ENCODE peak calls at places on chromosomes 7 and 10, in ten cellular contexts. J is stimulated activated CD4-positive, alpha-beta T cell treated with anti-CD3 and anti-CD28 coated beads, TNF-alpha, amount 100 ng/mL, for 1 hour; P is cardiac fibroblast; I is NCI-H748 treated with DMSO at 0.1 percent for 48 hours; Y is heart right ventricle; K is suprapubic skin; S is stimulated activated CD8-positive, alpha-beta memory T cell treated with anti-CD3 and anti-CD28 coated beads, Interleukin-15, amount 100 ng/mL, for 4 hours; Z is choroid plexus epithelial cell; U is hippocampal formation; X is left ventricle myocardium superior. G is an unnamed sample.

GRCh38 chr7:80869821-80870751 is 48.8 kb downstream of the SEMA3C start:
- DNase-seq in K (no peak), S (no peak), Y (no peak), J (no peak), U (no peak), P (no peak), I (no peak), X (no peak), Z (no peak), G (no peak)

GRCh38 chr10:3554121-3554522 is 230.9 kb downstream of the KLF6 start:
- DNase-seq in K (no peak), J (no peak), U (no peak), I (no peak), Y (no peak), Z (no peak), P (no peak), S (no peak), X (no peak), G (no peak)

GRCh38 chr7:29123611-29124190 is 22.6 kb downstream of the CPVL start:
- DNase-seq in S (no peak), P (no peak), U (no peak), X (no peak), K (no peak), Y (no peak), Z (no peak), J (no peak), I (peak), G (no peak)

GRCh38 chr10:69632516-69633199 is 2.6 kb downstream of the FAM241B start:
- DNase-seq in Y (no peak), J (no peak), Z (no peak), X (no peak), P (no peak), U (no peak), I (no peak), S (no peak), K (peak), G (no peak)

GRCh38 chr7:151901828-151902227 is 24.9 kb upstream of the PRKAG2 start:
- DNase-seq in S (no peak), J (no peak), Z (no peak), K (no peak), Y (no peak), I (no peak), P (no peak), U (no peak), X (no peak), G (no peak)

GRCh38 chr7:5296627-5297226 is 14.0 kb downstream of the SLC29A4 start:
- DNase-seq in X (no peak), Z (peak), J (peak), K (no peak), P (no peak), I (no peak), Y (no peak), S (peak), U (no peak), G (no peak)

GRCh38 chr7:127250312-127251047 is 2.3 kb downstream of the GRM8 start:
- DNase-seq in I (no peak), K (no peak), X (no peak), Y (no peak), S (no peak), J (no peak), Z (peak), P (peak), U (no peak), G (no peak)

GRCh38 chr10:114246679-114247305 is 7.7 kb downstream of the VWA2 start:
- DNase-seq in X (no peak), Z (no peak), K (no peak), P (no peak), S (no peak), U (no peak), Y (no peak), J (no peak), I (no peak), G (no peak)

GRCh38 chr10:89032141-89032814 is 41.7 kb downstream of the FAS start:
- DNase-seq in K (no peak), S (peak), I (no peak), J (no peak), X (peak), Z (peak), U (no peak), Y (no peak), P (peak), G (no peak)

GRCh38 chr10:119301397-119301796 is 94.0 kb downstream of the GRK5 start:
- DNase-seq in X (no peak), Z (no peak), K (no peak), S (peak), Y (no peak), I (no peak), P (no peak), J (no peak), U (no peak), G (no peak)

GRCh38 chr10:121771957-121772356 is 155.9 kb downstream of the ATE1 start:
- DNase-seq in J (no peak), Z (no peak), P (no peak), Y (no peak), I (no peak), K (no peak), U (no peak), S (no peak), X (no peak), G (no peak)

GRCh38 chr10:112519129-112519761 is 72.2 kb downstream of the VTI1A start:
- DNase-seq in U (no peak), K (no peak), P (no peak), J (no peak), Y (no peak), X (no peak), Z (no peak), I (no peak), S (no peak), G (no peak)

GRCh38 chr7:8881916-8882315 is 448.5 kb downstream of the NXPH1 start:
- DNase-seq in U (no peak), I (no peak), S (no peak), Z (peak), Y (no peak), J (no peak), K (no peak), P (no peak), X (no peak), G (no peak)

GRCh38 chr7:128103498-128104108 is 72.4 kb upstream of the LRRC4 start:
- DNase-seq in I (no peak), Y (peak), J (no peak), S (no peak), X (peak), U (peak), Z (peak), P (peak), K (no peak), G (no peak)

GRCh38 chr7:142459557-142459963 is 201.7 kb upstream of the PRSS58 start:
- DNase-seq in K (no peak), I (peak), J (no peak), U (peak), X (no peak), Z (peak), Y (no peak), S (no peak), P (peak), G (no peak)

GRCh38 chr10:122462533-122463465 is 1.4 kb downstream of the HTRA1 start:
- DNase-seq in S (no peak), K (peak), Z (peak), J (no peak), Y (peak), P (peak), I (no peak), X (peak), U (no peak), G (no peak)

GRCh38 chr10:48681749-48682148 is 2.9 kb upstream of the WDFY4 start:
- DNase-seq in Y (no peak), J (no peak), I (no peak), K (no peak), X (no peak), U (no peak), S (no peak), Z (no peak), P (no peak), G (no peak)

GRCh38 chr7:114540291-114540690 is 125.7 kb downstream of the FOXP2 start:
- DNase-seq in Y (no peak), X (no peak), J (no peak), S (no peak), I (no peak), U (no peak), K (no peak), P (no peak), Z (no peak), G (no peak)

GRCh38 chr10:50224330-50224952 is 26.9 kb downstream of the ASAH2 start:
- DNase-seq in S (peak), K (no peak), Z (peak), I (peak), P (peak), U (peak), Y (no peak), J (no peak), X (no peak), G (no peak)

GRCh38 chr10:121080324-121080807 is 229.2 kb downstream of the WDR11 start:
- DNase-seq in K (no peak), S (no peak), Z (peak), U (no peak), X (peak), Y (peak), J (no peak), P (no peak), I (no peak), G (no peak)

GRCh38 chr7:6268909-6269306 is 3.5 kb downstream of the CYTH3 start:
- DNase-seq in U (no peak), X (no peak), J (no peak), P (no peak), S (no peak), K (no peak), Y (no peak), I (no peak), Z (no peak), G (no peak)